ENCODE peak calls at places on chromosomes 1 and 21, in eight cellular contexts. C, H, Y, J, T, Z, N and M are unnamed samples.

GRCh38 chr1:2294033-2294640 is 66.0 kb downstream of the SKI start:
- DNase-seq in C (no peak), H (no peak), Y (no peak), J (no peak), T (no peak), Z (no peak), N (no peak), M (no peak)

GRCh38 chr1:145874646-145875045 is 11.0 kb downstream of the ANKRD35 start:
- DNase-seq in C (no peak), H (no peak), Y (no peak), J (no peak), T (no peak), Z (no peak), N (no peak), M (no peak)

GRCh38 chr1:35659589-35659988 is 18.3 kb upstream of the PSMB2 start:
- DNase-seq in C (no peak), H (no peak), Y (no peak), J (no peak), T (no peak), Z (no peak), N (no peak), M (no peak)

GRCh38 chr21:37642493-37642892 is 273.8 kb downstream of the KCNJ6 start:
- DNase-seq in C (no peak), H (no peak), Y (no peak), J (no peak), T (peak; percentile 11), Z (peak; percentile 54), N (no peak), M (peak; percentile 23)

GRCh38 chr1:227891955-227892871 is 55.5 kb downstream of the WNT9A start:
- DNase-seq in C (no peak), H (peak; percentile 11), Y (no peak), J (no peak), T (peak; percentile 1), Z (peak; percentile 11), N (peak; percentile 41), M (no peak)

GRCh38 chr1:109826446-109826845 is 62.7 kb upstream of the EPS8L3 start:
- DNase-seq in C (no peak), H (no peak), Y (no peak), J (no peak), T (no peak), Z (no peak), N (no peak), M (no peak)

GRCh38 chr1:6358757-6359567 is 34.6 kb downstream of the ACOT7 start:
- DNase-seq in C (no peak), H (no peak), Y (no peak), J (no peak), T (no peak), Z (no peak), N (no peak), M (peak; percentile 33)

GRCh38 chr1:91889717-91890459 is 3.9 kb upstream of the TGFBR3 start:
- DNase-seq in C (no peak), H (no peak), Y (no peak), J (no peak), T (peak; percentile 29), Z (no peak), N (no peak), M (no peak)

GRCh38 chr1:85661767-85662166 is 46.5 kb downstream of the ZNHIT6 start:
- DNase-seq in C (no peak), H (no peak), Y (no peak), J (no peak), T (no peak), Z (no peak), N (no peak), M (no peak)

GRCh38 chr1:89407355-89407754 is 43.5 kb downstream of the GBP6 start:
- DNase-seq in C (no peak), H (no peak), Y (no peak), J (no peak), T (no peak), Z (no peak), N (no peak), M (no peak)

GRCh38 chr1:16202281-16203210 is 9.9 kb downstream of the ARHGEF19 start:
- DNase-seq in C (no peak), H (no peak), Y (no peak), J (no peak), T (no peak), Z (no peak), N (peak; percentile 47), M (no peak)

GRCh38 chr1:151720974-151721787 is at the start of gene RIIAD1:
- DNase-seq in C (peak; percentile 38), H (peak; percentile 55), Y (peak; percentile 16), J (no peak), T (no peak), Z (no peak), N (peak; percentile 62), M (no peak)

GRCh38 chr21:14866859-14867560 is 197.8 kb downstream of the NRIP1 start:
- DNase-seq in C (no peak), H (no peak), Y (no peak), J (no peak), T (no peak), Z (no peak), N (no peak), M (no peak)

GRCh38 chr1:153518562-153518961 is 17.2 kb downstream of the S100A6 start:
- DNase-seq in C (no peak), H (no peak), Y (no peak), J (no peak), T (no peak), Z (no peak), N (no peak), M (no peak)

GRCh38 chr1:237799762-237800474 is 90.8 kb downstream of the ZP4 start:
- DNase-seq in C (peak; percentile 32), H (peak; percentile 77), Y (no peak), J (no peak), T (peak; percentile 87), Z (peak; percentile 38), N (no peak), M (peak; percentile 86)

GRCh38 chr1:12475947-12476346 is 142.1 kb downstream of the DHRS3 start:
- DNase-seq in C (no peak), H (no peak), Y (no peak), J (no peak), T (no peak), Z (no peak), N (no peak), M (peak; percentile 50)

GRCh38 chr1:205077158-205077933 is 6.9 kb downstream of the TMEM81 start:
- DNase-seq in C (no peak), H (no peak), Y (no peak), J (no peak), T (no peak), Z (no peak), N (no peak), M (no peak)

GRCh38 chr1:100950776-100951175 is 54.9 kb downstream of the SLC30A7 start:
- DNase-seq in C (no peak), H (no peak), Y (no peak), J (no peak), T (no peak), Z (no peak), N (no peak), M (no peak)

GRCh38 chr1:10615932-10616671 is 141.4 kb downstream of the PEX14 start:
- DNase-seq in C (no peak), H (no peak), Y (no peak), J (no peak), T (peak; percentile 79), Z (no peak), N (no peak), M (no peak)

GRCh38 chr1:10616696-10617095 is 141.9 kb downstream of the PEX14 start:
- DNase-seq in C (no peak), H (no peak), Y (no peak), J (no peak), T (no peak), Z (no peak), N (no peak), M (no peak)

GRCh38 chr1:10617318-10617717 is 142.6 kb downstream of the PEX14 start:
- DNase-seq in C (no peak), H (no peak), Y (no peak), J (no peak), T (no peak), Z (no peak), N (no peak), M (no peak)

GRCh38 chr1:10620776-10621175 is 146.0 kb downstream of the PEX14 start:
- DNase-seq in C (no peak), H (no peak), Y (no peak), J (no peak), T (peak; percentile 96), Z (no peak), N (peak; percentile 15), M (no peak)

DNA sequence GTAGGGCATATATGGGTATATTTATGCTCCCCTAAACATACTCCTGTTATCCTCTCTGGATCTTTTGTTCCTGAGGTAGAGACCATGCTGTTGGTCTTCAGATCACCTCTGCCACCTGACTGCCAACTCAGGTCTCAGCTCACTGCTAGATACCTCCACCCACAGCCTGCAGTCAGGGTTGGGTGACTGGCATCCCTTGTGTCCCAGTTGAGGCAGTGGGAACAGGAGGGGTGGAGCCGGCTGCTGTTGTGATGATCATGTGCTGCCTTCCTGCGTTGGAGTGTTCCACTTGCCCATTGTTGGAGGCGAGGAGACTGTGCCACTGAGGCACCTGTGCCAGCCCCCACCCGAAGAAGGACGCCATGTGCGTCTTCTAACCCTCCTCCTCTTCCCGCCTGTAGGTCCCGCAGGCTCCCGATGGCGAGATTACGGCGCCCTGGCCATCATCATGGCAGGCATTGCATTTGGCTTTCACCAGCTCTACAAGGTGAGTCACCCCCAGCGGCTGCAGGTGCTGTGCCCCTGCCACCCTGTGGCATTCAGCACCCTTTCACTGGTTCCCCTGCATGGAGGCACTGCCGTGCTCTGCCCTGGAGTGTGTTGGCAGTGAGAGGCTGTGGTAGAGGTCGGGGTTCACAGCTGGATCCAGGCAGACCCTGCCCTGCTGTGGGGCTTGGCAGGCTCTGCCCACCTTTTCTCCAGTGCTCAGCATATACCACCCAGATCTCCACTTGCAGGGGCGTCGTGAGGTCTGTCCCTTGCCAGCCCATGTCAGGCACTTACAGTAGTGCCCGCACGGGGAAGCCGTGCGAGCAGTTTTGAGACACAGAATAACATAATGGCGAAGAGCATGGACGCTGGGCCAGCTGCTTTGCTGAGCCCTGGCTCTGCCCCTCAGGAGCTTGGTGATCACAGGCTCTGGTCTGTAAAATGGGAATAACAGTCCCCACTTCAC is 143.5 kb downstream of the PEX14 start:
- DNase-seq in C (no peak), H (no peak), Y (no peak), J (no peak), T (no peak), Z (no peak), N (no peak), M (no peak)
- H3K9me3 ChIP-seq in C (no peaks in the 10 kb centered on the region), H (no peaks in the 10 kb centered on the region), Y (no peaks in the 10 kb centered on the region), J (no peaks in the 10 kb centered on the region), T (no peaks in the 10 kb centered on the region), Z (no peaks in the 10 kb centered on the region), N (no peaks in the 10 kb centered on the region), M (no peaks in the 10 kb centered on the region)

GRCh38 chr1:212981571-212982328 is 31.4 kb downstream of the VASH2 start:
- DNase-seq in C (peak; percentile 32), H (no peak), Y (no peak), J (no peak), T (no peak), Z (no peak), N (peak; percentile 61), M (peak; percentile 41)
- H3K27ac ChIP-seq in C (peak overlapping the region; percentile 57), H (no peak overlapping the region), Y (no peak overlapping the region), J (no peak overlapping the region), T (no peak overlapping the region), Z (no peak overlapping the region), N (peak overlapping the region; percentile 86), M (peak overlapping the region; percentile 20)

GRCh38 chr1:42940851-42941639 is 17.6 kb downstream of the SLC2A1 start:
- DNase-seq in C (no peak), H (no peak), Y (no peak), J (no peak), T (peak; percentile 34), Z (no peak), N (peak; percentile 42), M (no peak)
- H3K4me1 ChIP-seq in C (peaks cover 100% of the 10 kb centered on the region), H (peaks cover 60% of the 10 kb centered on the region), Y (peaks cover 78% of the 10 kb centered on the region), J (peaks cover 80% of the 10 kb centered on the region), T (peaks cover 93% of the 10 kb centered on the region), Z (peaks cover 43% of the 10 kb centered on the region), N (peaks cover 30% of the 10 kb centered on the region), M (peaks cover 73% of the 10 kb centered on the region)

GRCh38 chr21:44414291-44415072 is 40.8 kb upstream of the LRRC3 start:
- DNase-seq in C (no peak), H (no peak), Y (no peak), J (no peak), T (no peak), Z (peak; percentile 12), N (no peak), M (no peak)
- H3K9me3 ChIP-seq in C (peaks cover 13% of the 10 kb centered on the region), H (no peaks in the 10 kb centered on the region), Y (no peaks in the 10 kb centered on the region), J (no peaks in the 10 kb centered on the region), T (no peaks in the 10 kb centered on the region), Z (no peaks in the 10 kb centered on the region), N (no peaks in the 10 kb centered on the region), M (no peaks in the 10 kb centered on the region)